ENCODE peak calls at places on chromosome 20, in ten cellular contexts. W is glutamatergic neuron, A is brain microvascular endothelial cell, Q is lung, Y is body of pancreas, G is transverse colon, T is epithelial cell of esophagus, I is mesothelial cell of epicardium, D is choroid plexus epithelial cell, S is tibial nerve. C is an unnamed sample.

GRCh38 chr20:50012282-50013263 is 29.8 kb downstream of the SNAI1 start:
- DNase-seq in W (no peak), A (no peak), Q (no peak), Y (no peak), G (peak; percentile 28), T (no peak), I (no peak), D (no peak), S (no peak), C (no peak)

GRCh38 chr20:41329435-41330342 is 10.9 kb upstream of the LPIN3 start:
- DNase-seq in W (no peak), A (peak; percentile 98), Q (peak; percentile 67), Y (peak; percentile 55), G (peak; percentile 64), T (peak; percentile 95), I (no peak), D (peak; percentile 95), S (peak; percentile 62), C (no peak)

GRCh38 chr20:25394996-25395395 is 4.4 kb upstream of the ABHD12 start:
- DNase-seq in W (no peak), A (no peak), Q (no peak), Y (no peak), G (no peak), T (no peak), I (no peak), D (no peak), S (no peak), C (no peak)

GRCh38 chr20:59939052-59939878 is 840 bp downstream of the PPP1R3D start:
- DNase-seq in W (peak; percentile 42), A (no peak), Q (no peak), Y (peak; percentile 22), G (no peak), T (no peak), I (no peak), D (peak; percentile 23), S (no peak), C (no peak)

GRCh38 chr20:44692932-44693476 is 22.2 kb upstream of the CCN5 start:
- DNase-seq in W (no peak), A (peak; percentile 96), Q (peak; percentile 62), Y (peak; percentile 45), G (peak; percentile 22), T (peak; percentile 63), I (no peak), D (peak; percentile 94), S (peak; percentile 71), C (no peak)

GRCh38 chr20:57608516-57608915 is 11.7 kb downstream of the ZBP1 start:
- DNase-seq in W (no peak), A (no peak), Q (no peak), Y (no peak), G (no peak), T (no peak), I (no peak), D (no peak), S (no peak), C (no peak)

GRCh38 chr20:36613974-36614373 is 8.4 kb downstream of the RAB5IF start:
- DNase-seq in W (no peak), A (no peak), Q (peak; percentile 45), Y (peak; percentile 72), G (peak; percentile 42), T (peak; percentile 19), I (no peak), D (no peak), S (no peak), C (no peak)

GRCh38 chr20:32277361-32278198 is at the start of gene KIF3B:
- DNase-seq in W (peak; percentile 93), A (peak; percentile 88), Q (peak; percentile 90), Y (peak; percentile 90), G (peak; percentile 91), T (peak; percentile 89), I (peak; percentile 78), D (peak; percentile 93), S (peak; percentile 68), C (peak; percentile 80)

GRCh38 chr20:625360-625932 is 15.3 kb upstream of the TCF15 start:
- DNase-seq in W (no peak), A (no peak), Q (no peak), Y (no peak), G (no peak), T (no peak), I (no peak), D (no peak), S (no peak), C (no peak)

GRCh38 chr20:58127731-58128130 is 100.7 kb downstream of the ANKRD60 start:
- DNase-seq in W (no peak), A (peak; percentile 83), Q (no peak), Y (peak; percentile 50), G (no peak), T (peak; percentile 89), I (no peak), D (peak; percentile 79), S (peak; percentile 59), C (no peak)

GRCh38 chr20:17860306-17861197 is 108.0 kb downstream of the SNX5 start:
- DNase-seq in W (no peak), A (no peak), Q (no peak), Y (no peak), G (no peak), T (no peak), I (no peak), D (no peak), S (no peak), C (no peak)

GRCh38 chr20:50913976-50914375 is 17.3 kb downstream of the ADNP start:
- DNase-seq in W (no peak), A (peak; percentile 78), Q (no peak), Y (no peak), G (no peak), T (peak; percentile 52), I (no peak), D (peak; percentile 76), S (no peak), C (no peak)

GRCh38 chr20:49887251-49887827 is 28.0 kb downstream of the SPATA2 start:
- DNase-seq in W (no peak), A (peak; percentile 16), Q (no peak), Y (no peak), G (no peak), T (no peak), I (no peak), D (peak; percentile 47), S (no peak), C (peak; percentile 45)

DNA sequence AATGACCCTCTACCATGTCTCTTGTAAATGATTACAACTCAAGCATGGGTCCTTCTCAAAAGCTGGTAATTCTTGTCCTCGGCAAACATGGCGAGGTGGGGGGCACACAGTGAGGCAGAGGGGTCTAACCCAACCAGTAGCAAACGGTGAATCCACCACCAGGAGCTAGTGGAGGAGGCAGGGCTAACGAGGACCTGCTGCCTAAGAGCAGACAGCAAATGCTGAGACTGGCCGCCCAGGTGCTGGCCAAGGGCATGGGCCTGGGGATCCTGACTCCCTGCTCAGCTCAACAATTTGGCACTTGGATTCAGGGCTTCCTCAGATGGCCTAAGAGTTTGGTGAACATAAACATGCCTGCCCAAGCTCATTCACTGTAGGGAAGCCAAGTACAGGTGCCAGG is 18.4 kb downstream of the PCIF1 start:
- DNase-seq in W (no peak), A (no peak), Q (no peak), Y (no peak), G (no peak), T (no peak), I (no peak), D (no peak), S (no peak), C (no peak)
- TF ChIP-seq CTCF in W (no peak), A (no peak), Q (no peak), Y (no peak), G (no peak), T (no peak), I (no peak), D (no peak), S (no peak), C (no peak)

DNA sequence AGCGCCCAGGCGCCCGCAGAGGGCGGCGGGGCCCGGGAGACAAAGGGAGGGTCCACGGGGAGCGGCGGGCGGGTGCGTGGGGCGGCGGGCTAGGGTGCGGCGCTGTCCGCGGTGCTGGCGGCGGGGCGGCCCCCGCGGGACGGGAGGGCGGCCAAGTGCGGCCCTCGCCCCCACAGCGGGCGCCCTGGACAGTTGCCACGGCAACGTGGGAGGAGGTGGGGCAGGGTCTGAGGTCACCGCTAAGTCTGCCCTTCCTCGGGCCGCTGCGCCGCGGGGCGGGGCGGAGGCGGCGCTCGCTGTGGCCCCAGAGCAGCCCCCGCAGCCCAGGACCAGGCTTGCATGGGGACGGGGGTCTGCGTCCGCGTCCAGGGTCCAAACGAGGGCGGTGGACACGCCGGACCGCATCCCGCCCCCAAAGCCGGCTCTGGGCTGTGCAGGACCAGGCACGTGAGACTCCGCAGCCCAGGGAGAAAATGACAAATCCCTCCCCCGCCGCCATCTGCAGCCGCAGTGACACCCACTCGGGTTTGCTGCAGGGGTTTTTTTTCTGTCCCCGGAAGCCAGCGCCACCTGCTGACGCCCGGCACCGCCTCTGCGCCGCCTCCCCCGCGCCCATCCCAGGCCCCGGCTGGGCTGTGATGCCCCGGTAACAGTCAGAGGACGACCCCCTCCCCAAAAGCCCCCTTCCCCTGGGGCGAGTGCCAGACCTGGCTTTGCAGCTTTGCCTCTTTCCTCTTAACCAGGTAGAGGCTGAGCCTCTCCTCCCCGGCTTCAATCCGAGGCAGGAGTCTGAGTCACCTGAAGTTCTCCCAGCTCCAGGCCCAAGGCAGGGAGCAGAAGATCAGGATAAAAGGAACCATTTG is 36.8 kb downstream of the YTHDF1 start:
- DNase-seq in W (peak; percentile 86), A (no peak), Q (no peak), Y (peak; percentile 26), G (peak; percentile 33), T (peak; percentile 53), I (no peak), D (peak; percentile 11), S (no peak), C (peak; percentile 64)
- TF ChIP-seq CTCF in W (peak; percentile 47), A (peak; percentile 49), Q (no peak), Y (peak; percentile 27), G (peak; percentile 30), T (peak; percentile 36), I (no peak), D (peak; percentile 44), S (peak; percentile 26), C (peak; percentile 63)

GRCh38 chr20:23744726-23745646 is 5.7 kb downstream of the CST1 start:
- DNase-seq in W (no peak), A (no peak), Q (no peak), Y (no peak), G (no peak), T (no peak), I (no peak), D (no peak), S (no peak), C (no peak)
- TF ChIP-seq CTCF in W (no peak), A (no peak), Q (no peak), Y (no peak), G (no peak), T (no peak), I (no peak), D (no peak), S (no peak), C (no peak)

DNA sequence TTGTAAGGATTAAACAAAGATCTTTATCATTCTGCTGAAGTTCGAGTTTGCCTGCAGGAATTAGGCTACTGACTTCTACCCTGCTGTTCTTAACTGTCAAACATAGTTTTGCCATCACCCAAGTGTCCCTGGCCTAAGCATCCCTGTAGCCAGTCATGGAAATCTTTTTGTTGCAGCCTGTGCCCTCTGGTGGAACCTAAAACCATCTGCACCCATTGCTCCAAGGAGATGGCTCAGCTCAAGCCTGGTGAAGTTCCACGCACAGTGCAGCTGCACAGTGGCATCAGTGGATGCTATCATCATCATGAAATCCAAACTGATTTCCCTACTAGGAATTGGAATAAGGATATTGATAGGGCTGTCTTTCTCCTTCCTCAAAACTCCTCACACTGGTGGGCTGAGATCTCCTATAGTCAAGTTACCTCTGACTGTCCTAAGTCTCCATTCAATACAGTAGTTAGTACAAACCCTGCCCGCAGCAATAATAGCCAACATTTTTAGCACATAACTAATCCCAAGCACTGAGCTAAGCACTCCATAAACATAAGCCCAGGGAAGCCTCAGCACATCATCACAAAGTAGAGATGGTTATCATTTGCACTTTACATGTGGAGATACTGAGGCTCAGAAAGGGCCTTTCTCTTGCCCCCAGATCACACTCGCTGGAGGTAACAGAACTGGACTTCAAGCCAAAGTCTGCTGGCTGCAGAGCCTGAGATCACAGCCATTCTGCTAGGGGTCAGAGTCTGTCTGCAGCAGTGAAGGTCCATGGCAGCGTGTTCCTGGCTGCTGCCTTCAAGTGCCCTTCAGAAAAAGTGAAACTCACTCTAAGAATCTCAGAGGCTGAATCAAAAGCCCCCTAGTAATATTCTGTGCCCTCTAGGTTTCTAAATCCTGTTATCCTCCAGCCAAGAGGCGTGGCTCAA is 77.2 kb upstream of the MC3R start:
- DNase-seq in W (no peak), A (no peak), Q (no peak), Y (no peak), G (no peak), T (peak; percentile 11), I (no peak), D (peak; percentile 2), S (no peak), C (no peak)
- TF ChIP-seq CTCF in W (peak; percentile 47), A (no peak), Q (no peak), Y (peak; percentile 35), G (peak; percentile 17), T (peak; percentile 45), I (no peak), D (peak; percentile 6), S (peak; percentile 29), C (no peak)